ENCODE peak calls at places on chromosome 1, in five cellular contexts. P is iPS-NIHi11; Z is caudate nucleus; R is activated CD4-positive, alpha-beta T cell treated with anti-CD3 and anti-CD28 coated beads for 36 hours; K is Daoy. H is an unnamed sample.

GRCh38 chr1:65813956-65814355 is 21.3 kb downstream of the PDE4B start:
- DNase-seq in K (peak), R (peak), P (no peak), Z (no peak), H (peak)

GRCh38 chr1:113534130-113534817 is 144.0 kb downstream of the MAGI3 start:
- DNase-seq in R (no peak), Z (no peak), K (peak), P (no peak), H (peak)

GRCh38 chr1:225733254-225733653 is 44.4 kb upstream of the SRP9 start:
- DNase-seq in K (no peak), Z (peak), R (no peak), P (no peak), H (no peak)

GRCh38 chr1:113579256-113580018 is 179.8 kb downstream of the PHTF1 start:
- DNase-seq in P (peak), Z (no peak), R (no peak), K (no peak), H (no peak)

GRCh38 chr1:2614145-2614544 is 18.7 kb downstream of the MMEL1 start:
- DNase-seq in K (no peak), Z (no peak), R (no peak), P (no peak), H (no peak)

GRCh38 chr1:5709461-5709860 is 282.8 kb downstream of the NPHP4 start:
- DNase-seq in Z (no peak), P (no peak), K (no peak), R (no peak), H (no peak)

GRCh38 chr1:9687876-9688582 is 36.5 kb downstream of the PIK3CD start:
- DNase-seq in Z (no peak), R (peak), K (peak), P (peak), H (no peak)

GRCh38 chr1:30345525-30346145 is 377.8 kb downstream of the MATN1 start:
- DNase-seq in Z (no peak), K (no peak), P (no peak), R (no peak), H (no peak)

GRCh38 chr1:209761021-209761635 is 5.3 kb downstream of the TRAF3IP3 start:
- DNase-seq in Z (no peak), R (no peak), P (no peak), K (no peak), H (no peak)